ENCODE peak calls at places on chromosomes 4 and X, in five cellular contexts. L is colonic mucosa, R is head of caudate nucleus, Q is endothelial cell, V is progenitor cell of endocrine pancreas. B is an unnamed sample.

GRCh38 chrX:153829549-153829798 is 870 bp downstream of the PDZD4 start:
- DNase-seq in L (no peak), R (no peak), Q (no peak), V (no peak), B (no peak)

GRCh38 chrX:152904151-152905080 is 6.5 kb downstream of the ZNF185 start:
- DNase-seq in L (peak), R (peak), Q (peak), V (peak), B (peak)

GRCh38 chr4:37245391-37245954 is 930 bp downstream of the NWD2 start:
- DNase-seq in L (no peak), R (no peak), Q (peak), V (no peak), B (no peak)

GRCh38 chr4:134326866-134327265 is 125.3 kb upstream of the PABPC4L start:
- DNase-seq in L (no peak), R (no peak), Q (no peak), V (no peak), B (no peak)

GRCh38 chrX:12877386-12877785 is 10.5 kb downstream of the TLR7 start:
- DNase-seq in L (no peak), R (no peak), Q (no peak), V (no peak), B (no peak)

GRCh38 chr4:53598901-53599300 is 7.6 kb upstream of the LNX1 start:
- DNase-seq in L (peak), R (no peak), Q (no peak), V (no peak), B (no peak)

GRCh38 chr4:152281211-152281610 is 254.7 kb downstream of the FBXW7 start:
- DNase-seq in L (no peak), R (no peak), Q (no peak), V (no peak), B (no peak)

GRCh38 chrX:130772313-130773140 is 130.5 kb downstream of the ENOX2 start:
- DNase-seq in L (no peak), R (no peak), Q (no peak), V (no peak), B (peak)

GRCh38 chr4:159002950-159003349 is 99.9 kb upstream of the RAPGEF2 start:
- DNase-seq in L (peak), R (no peak), Q (no peak), V (no peak), B (no peak)

GRCh38 chr4:45241976-45242375 is 515.6 kb upstream of the GNPDA2 start:
- DNase-seq in L (no peak), R (no peak), Q (no peak), V (no peak), B (no peak)

GRCh38 chr4:3128976-3129375 is 54.5 kb downstream of the HTT start:
- DNase-seq in L (no peak), R (no peak), Q (no peak), V (no peak), B (no peak)

GRCh38 chrX:65677954-65678469 is 10.6 kb downstream of the MSN start:
- DNase-seq in L (no peak), R (no peak), Q (no peak), V (no peak), B (peak)

GRCh38 chr4:156560701-156561100 is 410.9 kb downstream of the PDGFC start:
- DNase-seq in L (no peak), R (no peak), Q (no peak), V (no peak), B (peak)

GRCh38 chrX:48956728-48957414 is 536 bp downstream of the OTUD5 start:
- DNase-seq in L (peak), R (no peak), Q (peak), V (no peak), B (no peak)

GRCh38 chr4:67522851-67523671 is 22.2 kb downstream of the CENPC start:
- DNase-seq in L (no peak), R (no peak), Q (no peak), V (no peak), B (peak)

GRCh38 chr4:41887821-41888699 is 47.2 kb upstream of the TMEM33 start:
- DNase-seq in L (peak), R (peak), Q (peak), V (no peak), B (peak)

GRCh38 chr4:109157205-109157604 is 145.3 kb downstream of the COL25A1 start:
- DNase-seq in L (no peak), R (no peak), Q (no peak), V (no peak), B (no peak)

GRCh38 chr4:84254537-84254936 is 244.6 kb downstream of the NKX6-1 start:
- DNase-seq in L (no peak), R (no peak), Q (no peak), V (no peak), B (no peak)

GRCh38 chrX:20237864-20238263 is 28.8 kb downstream of the RPS6KA3 start:
- DNase-seq in L (no peak), R (no peak), Q (no peak), V (no peak), B (no peak)

GRCh38 chr4:145956288-145956890 is 17.8 kb upstream of the ZNF827 start:
- DNase-seq in L (peak), R (peak), Q (peak), V (peak), B (peak)

GRCh38 chr4:38119663-38120374 is 159.6 kb downstream of the PTTG2 start:
- DNase-seq in L (no peak), R (no peak), Q (no peak), V (no peak), B (peak)

GRCh38 chr4:10140866-10141759 is 24.5 kb upstream of the WDR1 start:
- DNase-seq in L (no peak), R (no peak), Q (no peak), V (no peak), B (no peak)

GRCh38 chr4:99166544-99166943 is 22.4 kb upstream of the ADH4 start:
- DNase-seq in L (no peak), R (no peak), Q (no peak), V (no peak), B (no peak)

GRCh38 chrX:3520987-3521875 is 174.8 kb upstream of the MXRA5 start:
- DNase-seq in L (no peak), R (no peak), Q (no peak), V (no peak), B (peak)

GRCh38 chr4:101066586-101066985 is 280.7 kb downstream of the PPP3CA start:
- DNase-seq in L (no peak), R (peak), Q (no peak), V (no peak), B (no peak)

GRCh38 chr4:173288296-173288695 is 45.9 kb downstream of the HMGB2 start:
- DNase-seq in L (peak), R (peak), Q (peak), V (peak), B (peak)

GRCh38 chrX:11968470-11968869 is 169.8 kb upstream of the FRMPD4 start:
- DNase-seq in L (no peak), R (no peak), Q (no peak), V (no peak), B (no peak)

GRCh38 chrX:129600981-129601424 is 53.8 kb downstream of the APLN start:
- DNase-seq in L (no peak), R (peak), Q (no peak), V (no peak), B (peak)

GRCh38 chr4:2393353-2394270 is 24.8 kb downstream of the ZFYVE28 start:
- DNase-seq in L (peak), R (no peak), Q (no peak), V (no peak), B (peak)

B was measured in mesenchymal stem cell.